ENCODE peak calls at places on chromosomes 13 and 19, in seven cellular contexts. One of them, this sample, is unnamed.

GRCh38 chr19:40465025-40465780 is at the start of gene BLVRB:
- DNase-seq in PC-3: peak
- DNase-seq in mucosa of descending colon: no peak
- DNase-seq in nephron progenitor cell: no peak
- DNase-seq in body of pancreas: no peak
- DNase-seq in heart right ventricle: no peak
- DNase-seq in WTC11: no peak
- DNase-seq in this sample: no peak

GRCh38 chr19:9597027-9597426 is 12.7 kb upstream of the ZNF121 start:
- DNase-seq in mucosa of descending colon: no peak
- DNase-seq in nephron progenitor cell: no peak
- DNase-seq in body of pancreas: no peak
- DNase-seq in WTC11: no peak
- DNase-seq in heart right ventricle: no peak
- DNase-seq in PC-3: peak
- DNase-seq in this sample: no peak

GRCh38 chr19:46015961-46016425 is 6.9 kb downstream of the PGLYRP1 start:
- DNase-seq in nephron progenitor cell: peak
- DNase-seq in WTC11: no peak
- DNase-seq in PC-3: no peak
- DNase-seq in heart right ventricle: no peak
- DNase-seq in mucosa of descending colon: peak
- DNase-seq in body of pancreas: peak
- DNase-seq in this sample: peak

GRCh38 chr13:40490086-40490723 is 176.2 kb downstream of the FOXO1 start:
- DNase-seq in PC-3: no peak
- DNase-seq in mucosa of descending colon: no peak
- DNase-seq in body of pancreas: peak
- DNase-seq in WTC11: no peak
- DNase-seq in nephron progenitor cell: no peak
- DNase-seq in heart right ventricle: no peak
- DNase-seq in this sample: no peak

GRCh38 chr19:43636121-43636683 is 3.4 kb downstream of the CADM4 start:
- DNase-seq in body of pancreas: no peak
- DNase-seq in heart right ventricle: no peak
- DNase-seq in nephron progenitor cell: no peak
- DNase-seq in PC-3: no peak
- DNase-seq in WTC11: peak
- DNase-seq in mucosa of descending colon: no peak
- DNase-seq in this sample: no peak

GRCh38 chr19:46745030-46745429 is 827 bp upstream of the FKRP start:
- DNase-seq in PC-3: no peak
- DNase-seq in mucosa of descending colon: no peak
- DNase-seq in nephron progenitor cell: no peak
- DNase-seq in heart right ventricle: no peak
- DNase-seq in body of pancreas: no peak
- DNase-seq in WTC11: no peak
- DNase-seq in this sample: no peak

GRCh38 chr13:40933508-40933907 is 85.6 kb downstream of the ELF1 start:
- DNase-seq in PC-3: no peak
- DNase-seq in body of pancreas: no peak
- DNase-seq in nephron progenitor cell: no peak
- DNase-seq in WTC11: no peak
- DNase-seq in mucosa of descending colon: no peak
- DNase-seq in heart right ventricle: no peak
- DNase-seq in this sample: no peak

GRCh38 chr19:38596057-38596981 is 21.4 kb downstream of the MAP4K1 start:
- DNase-seq in heart right ventricle: no peak
- DNase-seq in nephron progenitor cell: peak
- DNase-seq in body of pancreas: peak
- DNase-seq in PC-3: peak
- DNase-seq in WTC11: peak
- DNase-seq in mucosa of descending colon: peak
- DNase-seq in this sample: peak

GRCh38 chr13:99432637-99433542 is 68.4 kb upstream of the TM9SF2 start:
- DNase-seq in PC-3: peak
- DNase-seq in body of pancreas: peak
- DNase-seq in nephron progenitor cell: peak
- DNase-seq in WTC11: peak
- DNase-seq in mucosa of descending colon: peak
- DNase-seq in heart right ventricle: peak
- DNase-seq in this sample: peak

GRCh38 chr13:39577833-39578232 is 25.2 kb downstream of the LHFPL6 start:
- DNase-seq in body of pancreas: no peak
- DNase-seq in mucosa of descending colon: no peak
- DNase-seq in nephron progenitor cell: no peak
- DNase-seq in WTC11: no peak
- DNase-seq in heart right ventricle: peak
- DNase-seq in PC-3: no peak
- DNase-seq in this sample: no peak

GRCh38 chr13:106513025-106513424 is 22.4 kb downstream of the EFNB2 start:
- DNase-seq in heart right ventricle: no peak
- DNase-seq in body of pancreas: no peak
- DNase-seq in PC-3: peak
- DNase-seq in mucosa of descending colon: no peak
- DNase-seq in nephron progenitor cell: no peak
- DNase-seq in WTC11: no peak
- DNase-seq in this sample: no peak

GRCh38 chr19:369876-370275 is 25.3 kb upstream of the MIER2 start:
- DNase-seq in mucosa of descending colon: no peak
- DNase-seq in WTC11: no peak
- DNase-seq in PC-3: no peak
- DNase-seq in body of pancreas: no peak
- DNase-seq in heart right ventricle: no peak
- DNase-seq in nephron progenitor cell: no peak
- DNase-seq in this sample: no peak

GRCh38 chr13:43484432-43485225 is 302.1 kb downstream of the ENOX1 start:
- DNase-seq in PC-3: no peak
- DNase-seq in nephron progenitor cell: no peak
- DNase-seq in mucosa of descending colon: no peak
- DNase-seq in WTC11: no peak
- DNase-seq in body of pancreas: no peak
- DNase-seq in heart right ventricle: no peak
- DNase-seq in this sample: no peak

GRCh38 chr19:5536337-5536894 is 31.3 kb downstream of the TINCR start:
- DNase-seq in PC-3: peak
- DNase-seq in body of pancreas: peak
- DNase-seq in mucosa of descending colon: no peak
- DNase-seq in nephron progenitor cell: peak
- DNase-seq in heart right ventricle: peak
- DNase-seq in WTC11: peak
- DNase-seq in this sample: peak

GRCh38 chr13:48571121-48571901 is 38.4 kb upstream of the RCBTB2 start:
- DNase-seq in nephron progenitor cell: no peak
- DNase-seq in WTC11: no peak
- DNase-seq in heart right ventricle: peak
- DNase-seq in PC-3: no peak
- DNase-seq in mucosa of descending colon: no peak
- DNase-seq in body of pancreas: no peak
- DNase-seq in this sample: no peak

DNA sequence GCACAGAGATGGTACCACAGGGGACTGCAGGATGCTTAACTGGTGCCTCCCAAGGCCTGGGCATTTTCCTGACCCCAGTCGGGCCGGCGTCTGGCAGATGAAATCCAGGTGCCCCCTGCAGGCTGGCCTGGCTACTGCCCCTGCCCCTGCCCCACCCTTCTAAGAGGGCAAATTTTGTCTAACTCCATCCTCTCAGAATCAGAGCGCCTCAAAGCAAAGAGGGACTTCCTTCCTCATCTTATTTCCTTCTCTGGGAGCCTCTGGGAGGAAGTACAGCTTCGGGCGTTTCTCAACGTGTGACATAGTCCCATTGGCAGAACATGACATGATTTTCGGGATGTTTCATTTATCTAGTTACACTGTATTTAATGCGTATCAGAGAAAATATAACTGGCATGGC is 2.7 kb downstream of the PRKACA start:
- DNase-seq in nephron progenitor cell: peak
- DNase-seq in mucosa of descending colon: peak
- DNase-seq in body of pancreas: peak
- DNase-seq in WTC11: peak
- DNase-seq in heart right ventricle: peak
- DNase-seq in PC-3: peak
- DNase-seq in this sample: peak
- TF ChIP-seq CTCF in nephron progenitor cell: peak
- TF ChIP-seq CTCF in mucosa of descending colon: peak
- TF ChIP-seq CTCF in body of pancreas: peak
- TF ChIP-seq CTCF in WTC11: peak
- TF ChIP-seq CTCF in heart right ventricle: peak
- TF ChIP-seq CTCF in PC-3: peak
- TF ChIP-seq CTCF in this sample: peak

GRCh38 chr13:100986571-100986970 is 312.0 kb upstream of the TMTC4 start:
- DNase-seq in heart right ventricle: no peak
- DNase-seq in body of pancreas: no peak
- DNase-seq in nephron progenitor cell: no peak
- DNase-seq in WTC11: no peak
- DNase-seq in mucosa of descending colon: no peak
- DNase-seq in PC-3: no peak
- DNase-seq in this sample: no peak

GRCh38 chr13:100984349-100984748 is 309.8 kb upstream of the TMTC4 start:
- DNase-seq in nephron progenitor cell: no peak
- DNase-seq in WTC11: no peak
- DNase-seq in mucosa of descending colon: no peak
- DNase-seq in heart right ventricle: no peak
- DNase-seq in PC-3: no peak
- DNase-seq in body of pancreas: no peak
- DNase-seq in this sample: no peak

GRCh38 chr13:100989424-100989823 is 314.8 kb upstream of the TMTC4 start:
- DNase-seq in PC-3: no peak
- DNase-seq in WTC11: no peak
- DNase-seq in nephron progenitor cell: no peak
- DNase-seq in mucosa of descending colon: no peak
- DNase-seq in heart right ventricle: no peak
- DNase-seq in body of pancreas: no peak
- DNase-seq in this sample: no peak

GRCh38 chr13:100983111-100983510 is 308.5 kb upstream of the TMTC4 start:
- DNase-seq in mucosa of descending colon: no peak
- DNase-seq in PC-3: no peak
- DNase-seq in body of pancreas: no peak
- DNase-seq in nephron progenitor cell: no peak
- DNase-seq in heart right ventricle: no peak
- DNase-seq in WTC11: no peak
- DNase-seq in this sample: no peak

DNA sequence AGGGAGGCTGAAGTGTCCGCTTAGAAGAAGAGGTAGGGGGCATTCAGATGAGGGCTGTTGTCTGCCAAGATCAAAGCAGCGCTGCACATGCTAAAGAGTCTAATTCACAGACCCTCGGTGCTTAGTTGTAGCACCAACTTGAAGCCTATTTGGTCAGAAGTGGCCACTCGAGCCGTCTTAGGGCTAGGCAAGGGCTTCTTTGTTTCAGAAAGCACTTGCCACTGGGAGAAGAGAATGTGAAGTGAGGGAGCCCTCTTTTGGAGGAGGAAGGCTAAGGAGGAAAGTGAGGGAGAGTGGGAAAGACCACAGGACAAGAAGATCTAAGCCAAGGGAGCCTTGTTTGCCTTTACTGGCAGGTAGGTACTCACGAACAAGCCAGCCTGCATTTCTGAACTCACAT is 313.4 kb upstream of the TMTC4 start:
- DNase-seq in PC-3: peak
- DNase-seq in heart right ventricle: no peak
- DNase-seq in body of pancreas: peak
- DNase-seq in WTC11: peak
- DNase-seq in nephron progenitor cell: no peak
- DNase-seq in mucosa of descending colon: no peak
- DNase-seq in this sample: no peak
- TF ChIP-seq CTCF in PC-3: peak
- TF ChIP-seq CTCF in heart right ventricle: no peak
- TF ChIP-seq CTCF in body of pancreas: no peak
- TF ChIP-seq CTCF in WTC11: no peak
- TF ChIP-seq CTCF in nephron progenitor cell: no peak
- TF ChIP-seq CTCF in mucosa of descending colon: no peak
- TF ChIP-seq CTCF in this sample: no peak

DNA sequence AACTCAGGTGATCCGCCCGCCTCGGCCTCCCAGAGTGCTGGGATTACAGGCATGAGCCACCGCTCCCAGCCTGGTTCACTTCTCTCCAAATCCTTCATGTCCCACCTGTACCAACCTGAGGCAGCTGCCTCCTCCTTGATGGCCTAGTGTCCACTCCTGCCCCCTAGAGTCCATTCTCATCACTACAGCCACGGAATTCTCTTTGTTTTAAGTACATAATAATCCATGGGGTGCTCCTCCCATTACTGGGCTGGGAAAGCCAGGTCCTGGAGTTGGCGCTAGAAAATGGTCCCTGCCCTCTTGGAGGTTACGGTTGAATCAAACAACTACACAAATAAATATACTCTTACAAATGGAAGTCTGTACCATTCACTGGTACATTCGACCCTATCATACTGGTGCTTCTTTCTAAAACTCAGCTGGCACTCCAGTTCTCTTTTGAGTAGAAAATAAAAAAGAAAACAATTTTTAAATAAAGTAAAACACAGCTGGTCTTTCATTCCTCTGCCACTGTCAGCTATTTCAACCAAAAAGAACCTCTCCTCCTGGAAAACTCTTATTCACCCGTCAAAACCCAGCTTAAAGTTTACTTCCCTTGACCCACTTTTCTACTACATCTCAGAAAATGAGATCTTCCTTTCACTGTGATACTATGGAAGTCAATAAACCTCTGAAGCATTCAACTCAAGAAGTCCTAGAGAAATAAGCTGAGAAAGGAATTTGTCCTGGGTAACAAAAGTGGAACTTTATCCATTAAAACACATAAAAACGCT is 22.4 kb upstream of the ARHGEF18 start:
- DNase-seq in body of pancreas: peak
- DNase-seq in heart right ventricle: no peak
- DNase-seq in PC-3: peak
- DNase-seq in mucosa of descending colon: no peak
- DNase-seq in WTC11: peak
- DNase-seq in nephron progenitor cell: peak
- DNase-seq in this sample: no peak
- TF ChIP-seq CTCF in body of pancreas: no peak
- TF ChIP-seq CTCF in heart right ventricle: no peak
- TF ChIP-seq CTCF in PC-3: peak
- TF ChIP-seq CTCF in mucosa of descending colon: no peak
- TF ChIP-seq CTCF in WTC11: peak
- TF ChIP-seq CTCF in nephron progenitor cell: no peak
- TF ChIP-seq CTCF in this sample: peak

GRCh38 chr19:18487576-18488402 is 34.1 kb downstream of the ELL start:
- DNase-seq in WTC11: no peak
- DNase-seq in mucosa of descending colon: no peak
- DNase-seq in nephron progenitor cell: no peak
- DNase-seq in body of pancreas: no peak
- DNase-seq in PC-3: no peak
- DNase-seq in heart right ventricle: no peak
- DNase-seq in this sample: no peak

GRCh38 chr19:18490719-18491118 is 31.2 kb downstream of the ELL start:
- DNase-seq in heart right ventricle: no peak
- DNase-seq in body of pancreas: no peak
- DNase-seq in PC-3: no peak
- DNase-seq in WTC11: no peak
- DNase-seq in nephron progenitor cell: no peak
- DNase-seq in mucosa of descending colon: no peak
- DNase-seq in this sample: no peak

GRCh38 chr19:18489627-18490184 is 32.2 kb downstream of the ELL start:
- DNase-seq in mucosa of descending colon: no peak
- DNase-seq in body of pancreas: no peak
- DNase-seq in heart right ventricle: no peak
- DNase-seq in nephron progenitor cell: no peak
- DNase-seq in WTC11: no peak
- DNase-seq in PC-3: no peak
- DNase-seq in this sample: no peak

GRCh38 chr19:18488403-18488723 is 33.5 kb downstream of the ELL start:
- DNase-seq in nephron progenitor cell: no peak
- DNase-seq in WTC11: no peak
- DNase-seq in mucosa of descending colon: no peak
- DNase-seq in heart right ventricle: no peak
- DNase-seq in PC-3: peak
- DNase-seq in body of pancreas: peak
- DNase-seq in this sample: no peak

GRCh38 chr19:18488838-18489626 is 32.8 kb downstream of the ELL start:
- DNase-seq in mucosa of descending colon: no peak
- DNase-seq in heart right ventricle: no peak
- DNase-seq in PC-3: peak
- DNase-seq in WTC11: peak
- DNase-seq in nephron progenitor cell: peak
- DNase-seq in body of pancreas: peak
- DNase-seq in this sample: no peak
- TF ChIP-seq CTCF in mucosa of descending colon: no peak
- TF ChIP-seq CTCF in heart right ventricle: peak
- TF ChIP-seq CTCF in PC-3: peak
- TF ChIP-seq CTCF in WTC11: no peak
- TF ChIP-seq CTCF in nephron progenitor cell: peak
- TF ChIP-seq CTCF in body of pancreas: peak
- TF ChIP-seq CTCF in this sample: peak

This sample was measured in lower lobe of right lung.